ENCODE peak calls at places on chromosomes 7 and 10, in six cellular contexts. One of them, this sample, is unnamed.

GRCh38 chr10:33291053-33291592 is 43.3 kb downstream of the NRP1 start:
- DNase-seq in A549: peak
- DNase-seq in SK-N-SH: no peak
- DNase-seq in sigmoid colon: no peak
- DNase-seq in ovary: no peak
- DNase-seq in stomach: no peak
- DNase-seq in this sample: no peak

GRCh38 chr10:120432209-120432608 is 24.8 kb upstream of the PLPP4 start:
- DNase-seq in A549: no peak
- DNase-seq in SK-N-SH: no peak
- DNase-seq in sigmoid colon: no peak
- DNase-seq in ovary: no peak
- DNase-seq in stomach: no peak
- DNase-seq in this sample: no peak

GRCh38 chr10:26555719-26556368 is 117.7 kb downstream of the APBB1IP start:
- DNase-seq in A549: peak
- DNase-seq in SK-N-SH: no peak
- DNase-seq in sigmoid colon: peak
- DNase-seq in ovary: no peak
- DNase-seq in stomach: peak
- DNase-seq in this sample: peak

GRCh38 chr7:73439305-73439704 is 5.7 kb downstream of the FZD9 start:
- DNase-seq in A549: no peak
- DNase-seq in SK-N-SH: no peak
- DNase-seq in sigmoid colon: no peak
- DNase-seq in ovary: no peak
- DNase-seq in stomach: no peak
- DNase-seq in this sample: no peak

GRCh38 chr10:32139223-32140073 is 83.2 kb upstream of the KIF5B start:
- DNase-seq in A549: peak
- DNase-seq in SK-N-SH: peak
- DNase-seq in sigmoid colon: peak
- DNase-seq in ovary: peak
- DNase-seq in stomach: peak
- DNase-seq in this sample: peak

GRCh38 chr10:44975487-44976331 is 2.9 kb downstream of the DEPP1 start:
- DNase-seq in A549: peak
- DNase-seq in SK-N-SH: no peak
- DNase-seq in sigmoid colon: peak
- DNase-seq in ovary: peak
- DNase-seq in stomach: peak
- DNase-seq in this sample: peak

GRCh38 chr10:117899181-117899683 is 147.5 kb downstream of the RAB11FIP2 start:
- DNase-seq in A549: no peak
- DNase-seq in SK-N-SH: no peak
- DNase-seq in sigmoid colon: no peak
- DNase-seq in ovary: no peak
- DNase-seq in stomach: no peak
- DNase-seq in this sample: no peak

GRCh38 chr10:16381083-16381482 is 55.7 kb upstream of the PTER start:
- DNase-seq in A549: peak
- DNase-seq in SK-N-SH: no peak
- DNase-seq in sigmoid colon: no peak
- DNase-seq in ovary: no peak
- DNase-seq in stomach: no peak
- DNase-seq in this sample: no peak

GRCh38 chr7:128214463-128214862 is 26.6 kb upstream of the LEP start:
- DNase-seq in A549: no peak
- DNase-seq in SK-N-SH: no peak
- DNase-seq in sigmoid colon: no peak
- DNase-seq in ovary: no peak
- DNase-seq in stomach: no peak
- DNase-seq in this sample: no peak

GRCh38 chr7:107813524-107813923 is 10.5 kb upstream of the SLC26A3 start:
- DNase-seq in A549: no peak
- DNase-seq in SK-N-SH: no peak
- DNase-seq in sigmoid colon: no peak
- DNase-seq in ovary: no peak
- DNase-seq in stomach: no peak
- DNase-seq in this sample: no peak

DNA sequence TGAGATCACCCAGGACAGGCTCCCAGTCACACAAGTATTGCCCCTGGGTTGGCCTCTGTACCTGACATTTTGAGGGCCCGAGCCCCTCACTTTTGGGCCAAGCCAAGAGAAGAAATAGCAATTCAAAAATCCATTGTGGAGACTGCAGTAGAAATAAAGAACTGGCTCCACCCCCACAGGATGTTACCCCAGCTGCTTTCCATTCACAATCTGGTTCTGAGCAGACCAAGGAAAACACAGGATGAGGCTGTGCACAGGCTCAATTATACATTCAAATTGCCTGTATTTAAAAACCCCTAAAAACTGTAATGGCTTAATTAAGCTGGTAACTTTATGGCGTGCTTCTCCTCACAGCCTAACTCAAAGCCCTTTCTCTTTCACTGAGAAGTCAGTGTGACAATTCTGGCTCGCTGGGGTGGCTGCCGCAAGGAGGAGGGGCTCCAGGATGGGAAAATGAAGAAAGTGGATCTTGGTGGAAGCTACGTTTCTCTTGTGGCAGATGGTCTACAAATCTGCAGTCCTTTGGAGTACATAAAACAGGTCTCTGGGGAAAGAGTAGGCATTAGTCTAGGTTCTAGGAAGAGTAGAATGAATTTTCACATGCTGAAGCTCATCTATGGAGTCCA is 1191.1 kb downstream of the SORCS1 start:
- DNase-seq in A549: no peak
- DNase-seq in SK-N-SH: peak
- DNase-seq in sigmoid colon: no peak
- DNase-seq in ovary: no peak
- DNase-seq in stomach: no peak
- DNase-seq in this sample: no peak
- TF ChIP-seq EP300 in A549: no peak
- TF ChIP-seq EP300 in SK-N-SH: no peak
- TF ChIP-seq EP300 in sigmoid colon: no peak
- TF ChIP-seq EP300 in ovary: no peak
- TF ChIP-seq EP300 in stomach: no peak
- TF ChIP-seq EP300 in this sample: no peak

DNA sequence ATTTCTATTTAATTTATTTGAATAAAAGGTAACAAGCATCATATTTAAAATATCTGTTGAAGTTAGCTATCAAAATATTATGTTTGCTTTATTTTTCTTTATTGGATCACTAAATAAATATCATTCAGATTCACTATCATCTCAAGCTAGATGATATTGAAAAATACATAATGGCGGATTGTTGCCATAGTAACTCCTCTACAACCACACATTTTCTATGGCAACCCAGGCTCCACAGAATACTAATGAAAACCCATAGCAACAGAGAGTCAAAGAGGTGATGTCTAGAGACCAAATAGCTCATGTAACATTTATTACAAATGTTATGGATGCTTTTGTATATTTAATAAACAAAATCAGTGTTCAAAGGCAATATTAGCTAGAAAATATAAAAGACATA is 148.9 kb upstream of the CDK1 start:
- DNase-seq in A549: no peak
- DNase-seq in SK-N-SH: no peak
- DNase-seq in sigmoid colon: no peak
- DNase-seq in ovary: no peak
- DNase-seq in stomach: no peak
- DNase-seq in this sample: no peak
- TF ChIP-seq EP300 in A549: no peak
- TF ChIP-seq EP300 in SK-N-SH: no peak
- TF ChIP-seq EP300 in sigmoid colon: no peak
- TF ChIP-seq EP300 in ovary: no peak
- TF ChIP-seq EP300 in stomach: no peak
- TF ChIP-seq EP300 in this sample: no peak

GRCh38 chr10:50385610-50386009 is 134.3 kb upstream of the ASAH2 start:
- DNase-seq in A549: no peak
- DNase-seq in SK-N-SH: no peak
- DNase-seq in sigmoid colon: no peak
- DNase-seq in ovary: no peak
- DNase-seq in stomach: no peak
- DNase-seq in this sample: no peak

GRCh38 chr10:50382576-50383023 is 131.3 kb upstream of the ASAH2 start:
- DNase-seq in A549: no peak
- DNase-seq in SK-N-SH: no peak
- DNase-seq in sigmoid colon: no peak
- DNase-seq in ovary: no peak
- DNase-seq in stomach: no peak
- DNase-seq in this sample: no peak

GRCh38 chr10:50384238-50384637 is 132.9 kb upstream of the ASAH2 start:
- DNase-seq in A549: no peak
- DNase-seq in SK-N-SH: no peak
- DNase-seq in sigmoid colon: no peak
- DNase-seq in ovary: no peak
- DNase-seq in stomach: no peak
- DNase-seq in this sample: no peak

GRCh38 chr10:50386992-50387735 is 135.8 kb upstream of the ASAH2 start:
- DNase-seq in A549: no peak
- DNase-seq in SK-N-SH: no peak
- DNase-seq in sigmoid colon: no peak
- DNase-seq in ovary: no peak
- DNase-seq in stomach: no peak
- DNase-seq in this sample: no peak

DNA sequence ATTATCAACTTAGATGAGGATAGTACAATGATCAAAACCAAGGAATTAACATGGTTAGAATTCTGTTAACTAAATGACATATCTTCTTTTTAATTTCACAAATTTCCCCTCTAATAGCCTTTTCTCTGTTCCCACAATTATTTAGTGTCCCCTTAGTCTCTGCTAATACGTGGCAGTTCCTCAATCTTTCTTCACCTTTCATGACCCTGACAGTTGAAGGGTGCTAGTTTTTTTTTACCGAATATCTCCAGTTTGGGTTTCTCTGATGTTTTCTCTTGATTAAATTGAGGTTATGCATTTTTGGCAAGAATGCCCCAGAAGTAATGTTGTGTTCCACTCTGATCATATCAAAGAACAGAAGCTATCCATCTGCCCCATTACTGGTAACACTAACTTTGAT is 133.5 kb upstream of the ASAH2 start:
- DNase-seq in A549: no peak
- DNase-seq in SK-N-SH: no peak
- DNase-seq in sigmoid colon: no peak
- DNase-seq in ovary: no peak
- DNase-seq in stomach: no peak
- DNase-seq in this sample: no peak
- TF ChIP-seq EP300 in A549: no peak
- TF ChIP-seq EP300 in SK-N-SH: no peak
- TF ChIP-seq EP300 in sigmoid colon: no peak
- TF ChIP-seq EP300 in ovary: no peak
- TF ChIP-seq EP300 in stomach: no peak
- TF ChIP-seq EP300 in this sample: no peak

GRCh38 chr7:27551803-27552202 is 110.9 kb downstream of the HIBADH start:
- DNase-seq in A549: no peak
- DNase-seq in SK-N-SH: no peak
- DNase-seq in sigmoid colon: no peak
- DNase-seq in ovary: no peak
- DNase-seq in stomach: no peak
- DNase-seq in this sample: no peak
- TF ChIP-seq EP300 in A549: no peak
- TF ChIP-seq EP300 in SK-N-SH: no peak
- TF ChIP-seq EP300 in sigmoid colon: no peak
- TF ChIP-seq EP300 in ovary: no peak
- TF ChIP-seq EP300 in stomach: no peak
- TF ChIP-seq EP300 in this sample: no peak

DNA sequence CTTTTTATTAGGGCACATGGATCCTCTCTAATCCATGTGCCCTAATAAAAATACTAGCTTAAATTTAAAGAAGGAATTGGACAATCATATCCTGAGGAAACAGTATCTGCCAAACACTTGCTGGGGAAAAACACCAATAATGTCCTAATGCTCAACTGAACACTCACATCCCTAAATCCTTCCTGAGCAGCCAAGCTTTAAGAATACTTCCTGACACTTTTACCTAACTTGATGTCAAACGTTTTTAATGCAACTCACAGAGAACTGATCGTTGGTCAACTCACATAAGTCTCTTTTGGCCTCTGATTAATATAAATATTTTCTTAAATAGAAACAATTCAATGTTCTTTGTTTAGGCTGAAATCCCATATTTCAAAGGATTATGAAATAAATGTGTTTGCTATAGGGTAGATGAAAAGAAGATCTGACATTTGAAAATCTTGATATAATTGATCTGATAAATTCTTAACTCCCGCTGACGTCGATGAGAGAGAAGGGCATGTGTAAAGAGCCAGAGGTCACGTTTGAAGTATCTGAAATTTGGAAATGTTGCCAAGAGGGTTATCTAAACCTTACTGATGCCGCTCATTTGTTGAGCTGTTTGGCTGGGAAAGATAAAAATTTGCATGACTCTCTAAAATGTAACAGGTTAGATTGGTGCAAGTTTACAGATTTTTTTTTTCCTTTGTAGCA is 122.8 kb upstream of the RHOBTB1 start:
- DNase-seq in A549: peak
- DNase-seq in SK-N-SH: no peak
- DNase-seq in sigmoid colon: no peak
- DNase-seq in ovary: no peak
- DNase-seq in stomach: peak
- DNase-seq in this sample: no peak
- TF ChIP-seq EP300 in A549: peak
- TF ChIP-seq EP300 in SK-N-SH: no peak
- TF ChIP-seq EP300 in sigmoid colon: no peak
- TF ChIP-seq EP300 in ovary: no peak
- TF ChIP-seq EP300 in stomach: no peak
- TF ChIP-seq EP300 in this sample: no peak

GRCh38 chr10:129394739-129395298 is 72.2 kb upstream of the MGMT start:
- DNase-seq in A549: no peak
- DNase-seq in SK-N-SH: no peak
- DNase-seq in sigmoid colon: no peak
- DNase-seq in ovary: no peak
- DNase-seq in stomach: no peak
- DNase-seq in this sample: no peak
- TF ChIP-seq EP300 in A549: no peak
- TF ChIP-seq EP300 in SK-N-SH: no peak
- TF ChIP-seq EP300 in sigmoid colon: no peak
- TF ChIP-seq EP300 in ovary: no peak
- TF ChIP-seq EP300 in stomach: no peak
- TF ChIP-seq EP300 in this sample: no peak

DNA sequence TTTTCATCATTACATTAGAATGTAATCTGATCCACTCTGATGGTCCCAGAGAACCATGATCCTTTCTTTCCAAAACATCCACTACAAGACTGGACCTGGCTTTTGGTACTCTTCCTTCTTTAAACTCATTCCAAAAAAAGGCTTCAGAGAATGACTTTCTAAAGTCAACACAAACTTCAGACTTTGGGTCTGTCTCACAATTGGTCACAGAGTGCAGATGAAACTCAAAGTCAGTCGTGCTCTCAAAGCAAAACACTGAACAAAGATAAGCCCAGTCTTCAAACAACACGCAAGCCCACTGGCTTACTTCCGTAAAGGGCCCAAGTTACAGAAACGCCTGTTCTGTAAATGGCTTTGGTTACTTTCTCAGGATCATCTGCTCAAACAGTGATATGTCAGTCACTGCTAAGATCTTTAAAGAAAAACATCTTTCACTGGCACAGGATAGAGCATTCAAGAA is 250.9 kb upstream of the MKLN1 start:
- DNase-seq in A549: no peak
- DNase-seq in SK-N-SH: no peak
- DNase-seq in sigmoid colon: no peak
- DNase-seq in ovary: no peak
- DNase-seq in stomach: no peak
- DNase-seq in this sample: no peak
- TF ChIP-seq EP300 in A549: no peak
- TF ChIP-seq EP300 in SK-N-SH: no peak
- TF ChIP-seq EP300 in sigmoid colon: no peak
- TF ChIP-seq EP300 in ovary: no peak
- TF ChIP-seq EP300 in stomach: no peak
- TF ChIP-seq EP300 in this sample: no peak

This sample was measured in transverse colon.